ENCODE peak calls at places on chromosome 1, in seven cellular contexts. T is right atrium auricular region; Y is Panc1; R is neural progenitor cell; B is CD8-positive, alpha-beta T cell; H is thoracic aorta; E is prostate gland. W is an unnamed sample.

GRCh38 chr1:230548997-230549396 is 93.3 kb upstream of the COG2 start:
- DNase-seq in T (no peak), Y (no peak), R (no peak), B (no peak), H (no peak), E (no peak), W (no peak)

GRCh38 chr1:62746086-62746808 is 37.7 kb upstream of the ATG4C start:
- DNase-seq in T (no peak), Y (peak; percentile 51), R (peak; percentile 36), B (no peak), H (no peak), E (no peak), W (no peak)

GRCh38 chr1:48469616-48470500 is 2.1 kb downstream of the SPATA6 start:
- DNase-seq in T (peak; percentile 73), Y (peak; percentile 13), R (peak; percentile 8), B (no peak), H (peak; percentile 25), E (peak; percentile 78), W (peak; percentile 63)

GRCh38 chr1:91712981-91713841 is 172.7 kb downstream of the TGFBR3 start:
- DNase-seq in T (peak; percentile 88), Y (no peak), R (no peak), B (peak; percentile 30), H (no peak), E (no peak), W (no peak)

GRCh38 chr1:51622455-51622913 is 5.6 kb downstream of the OSBPL9 start:
- DNase-seq in T (peak; percentile 80), Y (peak; percentile 48), R (no peak), B (no peak), H (peak; percentile 45), E (no peak), W (peak; percentile 54)

GRCh38 chr1:24830680-24831272 is 85.5 kb downstream of the CLIC4 start:
- DNase-seq in T (no peak), Y (peak; percentile 67), R (peak; percentile 64), B (no peak), H (no peak), E (no peak), W (no peak)

GRCh38 chr1:13960376-13960987 is 260.5 kb downstream of the PRDM2 start:
- DNase-seq in T (peak; percentile 79), Y (peak; percentile 73), R (peak; percentile 77), B (peak; percentile 52), H (no peak), E (peak; percentile 64), W (peak; percentile 72)

GRCh38 chr1:162497104-162497722 is 405 bp upstream of the UHMK1 start:
- DNase-seq in T (no peak), Y (peak; percentile 42), R (peak; percentile 1), B (no peak), H (no peak), E (no peak), W (no peak)

GRCh38 chr1:245345191-245345884 is 190.6 kb downstream of the KIF26B start:
- DNase-seq in T (no peak), Y (no peak), R (peak; percentile 37), B (no peak), H (no peak), E (no peak), W (no peak)

GRCh38 chr1:234542211-234542850 is 63.4 kb upstream of the TARBP1 start:
- DNase-seq in T (no peak), Y (no peak), R (no peak), B (no peak), H (no peak), E (no peak), W (no peak)

GRCh38 chr1:86052948-86053698 is 103.4 kb downstream of the COL24A1 start:
- DNase-seq in T (no peak), Y (no peak), R (no peak), B (no peak), H (no peak), E (no peak), W (no peak)

GRCh38 chr1:3383679-3384078 is 70.8 kb upstream of the ARHGEF16 start:
- DNase-seq in T (no peak), Y (no peak), R (no peak), B (no peak), H (no peak), E (no peak), W (no peak)

GRCh38 chr1:154906621-154907081 is 29.9 kb downstream of the PMVK start:
- DNase-seq in T (no peak), Y (peak; percentile 2), R (no peak), B (no peak), H (no peak), E (no peak), W (no peak)

GRCh38 chr1:110594466-110595076 is 11.6 kb downstream of the KCNA2 start:
- DNase-seq in T (no peak), Y (no peak), R (no peak), B (no peak), H (no peak), E (no peak), W (no peak)

GRCh38 chr1:59986736-59987310 is 60.2 kb upstream of the CYP2J2 start:
- DNase-seq in T (no peak), Y (no peak), R (no peak), B (no peak), H (no peak), E (no peak), W (no peak)

GRCh38 chr1:21123287-21123961 is 53.3 kb downstream of the EIF4G3 start:
- DNase-seq in T (no peak), Y (no peak), R (no peak), B (no peak), H (no peak), E (no peak), W (no peak)

GRCh38 chr1:172390620-172391491 is 29.6 kb upstream of the C1orf105 start:
- DNase-seq in T (no peak), Y (no peak), R (peak; percentile 23), B (no peak), H (no peak), E (no peak), W (no peak)

GRCh38 chr1:208068441-208068840 is 157.5 kb upstream of the CD34 start:
- DNase-seq in T (no peak), Y (no peak), R (no peak), B (no peak), H (no peak), E (no peak), W (no peak)
- H3K9me3 ChIP-seq in T (no peaks in the 10 kb centered on the region), Y (no peaks in the 10 kb centered on the region), R (no peaks in the 10 kb centered on the region), B (no peaks in the 10 kb centered on the region), H (no peaks in the 10 kb centered on the region), E (no peaks in the 10 kb centered on the region), W (no peaks in the 10 kb centered on the region)

DNA sequence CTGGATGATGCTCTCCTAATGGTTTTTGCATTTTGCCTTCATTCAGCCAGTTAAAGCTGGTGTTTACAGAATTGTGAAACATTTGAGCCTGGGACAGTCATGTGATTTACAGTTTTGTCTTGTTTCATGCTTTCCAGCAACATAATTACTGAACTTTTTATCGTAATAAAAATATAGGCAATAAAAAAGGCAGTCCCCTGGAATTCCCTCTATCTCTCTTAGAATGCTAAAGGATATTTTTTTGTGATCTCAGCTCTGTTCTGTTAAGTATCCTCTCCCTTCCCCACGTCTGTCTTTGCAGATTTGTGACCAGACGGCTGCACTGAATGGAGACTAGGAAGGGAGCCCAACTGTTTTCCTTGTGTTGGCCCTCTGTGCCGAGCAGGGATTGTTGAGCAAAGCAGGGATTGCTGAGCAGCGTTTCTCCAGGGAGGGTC is 70.3 kb upstream of the RGL1 start:
- DNase-seq in T (peak; percentile 61), Y (no peak), R (peak; percentile 54), B (no peak), H (no peak), E (peak; percentile 13), W (no peak)
- H3K4me1 ChIP-seq in T (peaks cover 23% of the 10 kb centered on the region), Y (no peaks in the 10 kb centered on the region), R (peaks cover 11% of the 10 kb centered on the region), B (no peaks in the 10 kb centered on the region), H (peaks cover 14% of the 10 kb centered on the region), E (no peaks in the 10 kb centered on the region), W (peaks cover 18% of the 10 kb centered on the region)

GRCh38 chr1:93056214-93056613 is 22.9 kb upstream of the MTF2 start:
- DNase-seq in T (no peak), Y (no peak), R (peak; percentile 83), B (no peak), H (no peak), E (no peak), W (no peak)
- TF ChIP-seq CTCF in T (no peak), Y (no peak), R (no peak), B (no peak), H (no peak), E (no peak), W (no peak)

DNA sequence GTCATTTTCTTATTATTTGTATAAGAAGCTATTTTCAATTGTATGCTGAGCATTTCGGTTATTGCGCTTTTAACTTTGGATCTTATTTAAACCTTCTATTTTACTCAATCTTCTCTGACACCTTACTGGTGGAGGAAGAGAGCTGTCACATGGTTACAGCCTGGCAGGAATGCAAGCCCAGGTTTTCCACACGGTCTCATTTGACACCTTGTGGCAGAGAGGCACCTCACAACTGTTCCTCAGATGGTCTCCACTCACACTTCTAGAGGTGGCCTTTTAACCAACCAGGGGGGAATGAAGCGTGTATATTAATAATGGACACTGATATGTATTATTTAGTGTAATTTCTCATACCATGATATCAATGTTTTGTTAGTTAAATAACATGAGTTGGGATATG is 9.6 kb downstream of the OR2T33 start:
- DNase-seq in T (no peak), Y (no peak), R (no peak), B (no peak), H (no peak), E (no peak), W (no peak)
- H3K9me3 ChIP-seq in T (no peaks in the 10 kb centered on the region), Y (no peaks in the 10 kb centered on the region), R (peaks cover 41% of the 10 kb centered on the region), B (no peaks in the 10 kb centered on the region), H (no peaks in the 10 kb centered on the region), E (no peaks in the 10 kb centered on the region), W (no peaks in the 10 kb centered on the region)

GRCh38 chr1:16183157-16183556 is 27.3 kb upstream of the EPHA2 start:
- DNase-seq in T (peak; percentile 82), Y (no peak), R (no peak), B (no peak), H (no peak), E (no peak), W (peak; percentile 88)

GRCh38 chr1:16180291-16180824 is 24.5 kb upstream of the EPHA2 start:
- DNase-seq in T (no peak), Y (no peak), R (no peak), B (no peak), H (no peak), E (no peak), W (no peak)

GRCh38 chr1:16184557-16185303 is 27.7 kb downstream of the ARHGEF19 start:
- DNase-seq in T (no peak), Y (no peak), R (no peak), B (no peak), H (no peak), E (peak; percentile 66), W (no peak)

GRCh38 chr1:16183765-16184556 is 28.1 kb upstream of the EPHA2 start:
- DNase-seq in T (no peak), Y (no peak), R (no peak), B (no peak), H (no peak), E (no peak), W (no peak)

DNA sequence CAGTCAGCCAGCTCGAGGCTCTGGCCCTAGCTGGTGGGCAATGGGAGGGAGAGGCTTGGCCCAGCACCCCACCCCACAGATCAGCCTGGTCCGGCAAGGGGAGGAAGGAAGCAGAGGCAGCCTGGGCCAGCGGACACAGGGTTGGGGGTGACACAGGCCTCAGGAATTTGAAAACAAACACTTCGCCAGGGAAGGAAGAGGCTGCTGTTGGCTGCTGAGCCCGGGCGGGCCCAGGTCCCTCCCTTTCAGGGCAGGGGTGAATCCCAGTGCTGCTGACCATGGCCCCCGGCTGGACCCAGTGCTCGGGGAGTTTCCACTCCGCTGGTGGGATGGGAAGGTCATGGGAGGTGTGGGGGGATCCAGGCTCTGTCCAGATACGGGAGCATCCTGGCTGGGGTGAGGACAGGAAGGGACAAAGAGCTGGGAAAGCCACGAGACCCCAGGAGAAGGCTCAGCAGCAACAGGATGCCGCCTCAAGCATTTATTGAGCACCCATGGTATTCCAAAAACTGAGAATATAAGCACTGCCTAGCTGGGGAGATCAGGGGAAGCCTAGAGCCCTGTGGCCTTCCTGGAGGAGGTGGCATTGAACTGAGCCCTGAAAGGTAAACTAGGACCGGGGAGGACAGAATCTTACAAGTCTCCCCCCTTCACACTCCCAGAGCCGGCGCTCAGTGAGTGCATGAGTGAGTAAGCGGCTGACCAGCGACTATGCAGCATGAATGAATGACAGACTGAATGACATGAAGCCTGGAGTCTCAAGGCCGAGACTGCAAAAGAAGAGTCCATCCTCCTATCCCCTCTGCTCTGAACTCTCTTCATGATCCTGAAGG is 26.2 kb upstream of the EPHA2 start:
- DNase-seq in T (peak; percentile 96), Y (no peak), R (peak; percentile 75), B (no peak), H (peak; percentile 68), E (peak; percentile 89), W (peak; percentile 87)
- H3K4me1 ChIP-seq in T (peaks cover 23% of the 10 kb centered on the region), Y (peaks cover 89% of the 10 kb centered on the region), R (peaks cover 10% of the 10 kb centered on the region), B (no peaks in the 10 kb centered on the region), H (peaks cover 27% of the 10 kb centered on the region), E (peaks cover 17% of the 10 kb centered on the region), W (no peaks in the 10 kb centered on the region)